ENCODE peak calls at places on chromosomes 13 and 19, in eight cellular contexts. H is psoas muscle; B is GM23338; A is GM23248; V is right atrium auricular region; M is CD8-positive, alpha-beta memory T cell; I is heart right ventricle; T is K562. X is an unnamed sample. For H3K36me3 and H3K4me1, the result is how much of the 10 kb centered on the place peaks cover.

GRCh38 chr19:12611361-12611699 is 610 bp downstream of the ZNF791 start:
- DNase-seq in H (peak), B (peak), A (peak), V (peak), M (no peak), I (peak), T (peak), X (peak)

GRCh38 chr13:110251227-110251791 is 55.6 kb downstream of the COL4A1 start:
- DNase-seq in H (no peak), B (no peak), A (no peak), V (peak), M (no peak), I (no peak), T (no peak), X (peak)

GRCh38 chr13:30027569-30028455 is 177.4 kb upstream of the UBL3 start:
- DNase-seq in H (no peak), B (no peak), A (peak), V (no peak), M (no peak), I (no peak), T (no peak), X (no peak)

GRCh38 chr19:33403221-33403972 is 29.9 kb downstream of the CEBPG start:
- DNase-seq in H (peak), B (no peak), A (no peak), V (no peak), M (no peak), I (no peak), T (peak), X (no peak)

GRCh38 chr19:17136617-17137016 is 61.0 kb downstream of the MYO9B start:
- DNase-seq in H (no peak), B (no peak), A (no peak), V (no peak), M (no peak), I (no peak), T (no peak), X (no peak)

GRCh38 chr19:2113436-2114211 is 16.9 kb downstream of the IZUMO4 start:
- DNase-seq in H (no peak), B (no peak), A (peak), V (no peak), M (no peak), I (no peak), T (no peak), X (no peak)

GRCh38 chr19:16070366-16070990 is 5.8 kb upstream of the TPM4 start:
- DNase-seq in H (peak), B (no peak), A (peak), V (peak), M (peak), I (peak), T (peak), X (no peak)

GRCh38 chr19:11123076-11123567 is 32.5 kb downstream of the SPC24 start:
- DNase-seq in H (no peak), B (no peak), A (no peak), V (no peak), M (no peak), I (no peak), T (no peak), X (no peak)

GRCh38 chr13:76937416-76937815 is 10.9 kb upstream of the ACOD1 start:
- DNase-seq in H (no peak), B (no peak), A (peak), V (peak), M (no peak), I (no peak), T (no peak), X (no peak)

GRCh38 chr13:72437458-72437857 is 290.0 kb downstream of the MZT1 start:
- DNase-seq in H (no peak), B (no peak), A (no peak), V (no peak), M (no peak), I (no peak), T (no peak), X (no peak)

GRCh38 chr19:13151605-13152355 is 1.6 kb downstream of the IER2 start:
- DNase-seq in H (peak), B (peak), A (peak), V (peak), M (peak), I (peak), T (peak), X (peak)

GRCh38 chr13:105948143-105948542 is 587.3 kb downstream of the EFNB2 start:
- DNase-seq in H (no peak), B (peak), A (no peak), V (no peak), M (no peak), I (no peak), T (no peak), X (no peak)

DNA sequence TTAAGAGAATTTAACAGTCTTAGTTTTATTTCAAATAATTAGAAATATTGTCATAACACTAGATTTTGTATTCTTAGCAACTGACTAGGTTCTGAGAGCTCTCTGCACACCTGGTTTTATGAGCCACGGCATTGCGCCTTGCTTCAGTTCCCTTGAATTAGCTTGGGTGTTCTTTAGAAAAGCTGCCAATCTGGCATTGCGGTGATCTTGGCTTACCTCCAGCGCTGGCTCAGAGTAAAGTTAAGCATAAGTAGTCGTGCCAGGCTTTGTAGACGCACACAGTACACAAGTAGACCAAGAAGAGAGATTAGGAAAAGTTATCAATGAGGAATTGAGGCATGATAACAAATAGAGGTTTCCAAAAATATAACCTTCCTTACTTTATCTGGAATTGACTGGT is 45.7 kb downstream of the TPP2 start:
- DNase-seq in H (peak), B (no peak), A (no peak), V (peak), M (no peak), I (peak), T (no peak), X (no peak)
- H3K36me3 ChIP-seq in H (half or more), B (half or more), A (under half), V (half or more), M (under half), I (half or more), T (half or more), X (half or more)

GRCh38 chr19:21902596-21902995 is 66.6 kb upstream of the ZNF43 start:
- DNase-seq in H (no peak), B (no peak), A (no peak), V (no peak), M (no peak), I (no peak), T (no peak), X (no peak)
- H3K4me1 ChIP-seq in H (under half), B (under half), A (under half), V (under half), M (under half), I (under half), T (under half), X (under half)

GRCh38 chr13:102657630-102658029 is 37.2 kb downstream of the METTL21C start:
- DNase-seq in H (no peak), B (no peak), A (peak), V (no peak), M (no peak), I (no peak), T (no peak), X (no peak)
- H3K36me3 ChIP-seq in H (half or more), B (under half), A (under half), V (under half), M (under half), I (half or more), T (half or more), X (half or more)

GRCh38 chr19:55255618-55256423 is 3.0 kb downstream of the PPP6R1 start:
- DNase-seq in H (no peak), B (no peak), A (peak), V (no peak), M (peak), I (no peak), T (no peak), X (no peak)
- H3K4me1 ChIP-seq in H (half or more), B (under half), A (under half), V (under half), M (half or more), I (under half), T (under half), X (half or more)

GRCh38 chr19:19649580-19649995 is 6.1 kb upstream of the GMIP start:
- DNase-seq in H (no peak), B (no peak), A (no peak), V (no peak), M (no peak), I (no peak), T (no peak), X (no peak)
- H3K36me3 ChIP-seq in H (half or more), B (under half), A (under half), V (half or more), M (under half), I (half or more), T (half or more), X (half or more)

GRCh38 chr13:44404261-44405139 is 30.9 kb downstream of the SERP2 start:
- DNase-seq in H (no peak), B (peak), A (no peak), V (no peak), M (no peak), I (no peak), T (no peak), X (no peak)
- H3K4me1 ChIP-seq in H (under half), B (half or more), A (under half), V (under half), M (under half), I (under half), T (under half), X (under half)

X was measured in esophagus muscularis mucosa.